ENCODE peak calls at places on chromosomes 13 and 19, in seven cellular contexts. One of them, this sample, is unnamed.

GRCh38 chr19:3459965-3460582 is 20.3 kb downstream of the SMIM24 start:
- DNase-seq in cardiac muscle cell: no peak
- DNase-seq in GM13976: no peak
- DNase-seq in nephron progenitor cell: no peak
- DNase-seq in stomach: no peak
- DNase-seq in heart right ventricle: no peak
- DNase-seq in osteocyte: no peak
- DNase-seq in this sample: no peak

GRCh38 chr13:100506600-100507422 is 81.8 kb downstream of the GGACT start:
- DNase-seq in nephron progenitor cell: no peak
- DNase-seq in stomach: no peak
- DNase-seq in GM13976: no peak
- DNase-seq in heart right ventricle: no peak
- DNase-seq in osteocyte: no peak
- DNase-seq in cardiac muscle cell: no peak
- DNase-seq in this sample: no peak

GRCh38 chr19:48830088-48830487 is 6.2 kb downstream of the HSD17B14 start:
- DNase-seq in nephron progenitor cell: no peak
- DNase-seq in heart right ventricle: no peak
- DNase-seq in GM13976: no peak
- DNase-seq in stomach: no peak
- DNase-seq in osteocyte: no peak
- DNase-seq in cardiac muscle cell: no peak
- DNase-seq in this sample: no peak

GRCh38 chr13:29361716-29362115 is 233.8 kb downstream of the SLC7A1 start:
- DNase-seq in GM13976: no peak
- DNase-seq in nephron progenitor cell: no peak
- DNase-seq in cardiac muscle cell: no peak
- DNase-seq in stomach: no peak
- DNase-seq in heart right ventricle: no peak
- DNase-seq in osteocyte: no peak
- DNase-seq in this sample: no peak

GRCh38 chr13:45055198-45055901 is 65.0 kb upstream of the GTF2F2 start:
- DNase-seq in cardiac muscle cell: peak
- DNase-seq in stomach: no peak
- DNase-seq in GM13976: peak
- DNase-seq in osteocyte: no peak
- DNase-seq in heart right ventricle: no peak
- DNase-seq in nephron progenitor cell: no peak
- DNase-seq in this sample: no peak

GRCh38 chr13:111153977-111154332 is 38.8 kb downstream of the ARHGEF7 start:
- DNase-seq in stomach: no peak
- DNase-seq in nephron progenitor cell: peak
- DNase-seq in GM13976: no peak
- DNase-seq in heart right ventricle: peak
- DNase-seq in osteocyte: no peak
- DNase-seq in cardiac muscle cell: no peak
- DNase-seq in this sample: no peak

GRCh38 chr13:112973577-112973951 is 4.5 kb downstream of the MCF2L start:
- DNase-seq in osteocyte: no peak
- DNase-seq in GM13976: no peak
- DNase-seq in nephron progenitor cell: no peak
- DNase-seq in stomach: no peak
- DNase-seq in cardiac muscle cell: no peak
- DNase-seq in heart right ventricle: no peak
- DNase-seq in this sample: no peak

GRCh38 chr19:3073159-3073563 is 10.9 kb upstream of the TLE5 start:
- DNase-seq in GM13976: no peak
- DNase-seq in cardiac muscle cell: peak
- DNase-seq in osteocyte: no peak
- DNase-seq in stomach: no peak
- DNase-seq in nephron progenitor cell: no peak
- DNase-seq in heart right ventricle: no peak
- DNase-seq in this sample: no peak

GRCh38 chr19:49421039-49421877 is 2.0 kb downstream of the PTH2 start:
- DNase-seq in cardiac muscle cell: peak
- DNase-seq in stomach: peak
- DNase-seq in osteocyte: peak
- DNase-seq in heart right ventricle: peak
- DNase-seq in nephron progenitor cell: peak
- DNase-seq in GM13976: peak
- DNase-seq in this sample: peak

GRCh38 chr13:71242191-71242590 is 624.8 kb downstream of the DACH1 start:
- DNase-seq in heart right ventricle: no peak
- DNase-seq in stomach: no peak
- DNase-seq in nephron progenitor cell: no peak
- DNase-seq in GM13976: no peak
- DNase-seq in cardiac muscle cell: peak
- DNase-seq in osteocyte: no peak
- DNase-seq in this sample: no peak

GRCh38 chr13:50227356-50227755 is 212.1 kb downstream of the KCNRG start:
- DNase-seq in GM13976: no peak
- DNase-seq in osteocyte: no peak
- DNase-seq in heart right ventricle: no peak
- DNase-seq in cardiac muscle cell: no peak
- DNase-seq in nephron progenitor cell: no peak
- DNase-seq in stomach: no peak
- DNase-seq in this sample: no peak

GRCh38 chr19:28519950-28520861 is 692.7 kb downstream of the UQCRFS1 start:
- DNase-seq in stomach: no peak
- DNase-seq in osteocyte: peak
- DNase-seq in nephron progenitor cell: peak
- DNase-seq in heart right ventricle: no peak
- DNase-seq in GM13976: no peak
- DNase-seq in cardiac muscle cell: no peak
- DNase-seq in this sample: no peak

GRCh38 chr13:71621152-71622124 is 245.6 kb downstream of the DACH1 start:
- DNase-seq in heart right ventricle: no peak
- DNase-seq in cardiac muscle cell: peak
- DNase-seq in nephron progenitor cell: no peak
- DNase-seq in osteocyte: no peak
- DNase-seq in GM13976: no peak
- DNase-seq in stomach: no peak
- DNase-seq in this sample: no peak

GRCh38 chr13:33441015-33441414 is 155.5 kb upstream of the STARD13 start:
- DNase-seq in cardiac muscle cell: peak
- DNase-seq in heart right ventricle: no peak
- DNase-seq in nephron progenitor cell: no peak
- DNase-seq in GM13976: no peak
- DNase-seq in osteocyte: no peak
- DNase-seq in stomach: peak
- DNase-seq in this sample: peak

GRCh38 chr13:87656311-87656710 is 14.9 kb upstream of the SLITRK5 start:
- DNase-seq in cardiac muscle cell: no peak
- DNase-seq in heart right ventricle: no peak
- DNase-seq in stomach: no peak
- DNase-seq in GM13976: no peak
- DNase-seq in nephron progenitor cell: no peak
- DNase-seq in osteocyte: no peak
- DNase-seq in this sample: no peak

GRCh38 chr13:43074824-43075510 is 51.6 kb downstream of the DNAJC15 start:
- DNase-seq in osteocyte: no peak
- DNase-seq in cardiac muscle cell: no peak
- DNase-seq in stomach: no peak
- DNase-seq in heart right ventricle: no peak
- DNase-seq in nephron progenitor cell: no peak
- DNase-seq in GM13976: no peak
- DNase-seq in this sample: no peak

GRCh38 chr13:109804654-109805053 is 18.3 kb upstream of the IRS2 start:
- DNase-seq in cardiac muscle cell: no peak
- DNase-seq in GM13976: no peak
- DNase-seq in stomach: no peak
- DNase-seq in osteocyte: no peak
- DNase-seq in heart right ventricle: no peak
- DNase-seq in nephron progenitor cell: peak
- DNase-seq in this sample: no peak

GRCh38 chr19:16628984-16629691 is 1.1 kb upstream of the MED26 start:
- DNase-seq in nephron progenitor cell: peak
- DNase-seq in GM13976: no peak
- DNase-seq in heart right ventricle: no peak
- DNase-seq in cardiac muscle cell: peak
- DNase-seq in osteocyte: no peak
- DNase-seq in stomach: peak
- DNase-seq in this sample: no peak

GRCh38 chr13:99484405-99484981 is 16.8 kb upstream of the TM9SF2 start:
- DNase-seq in stomach: no peak
- DNase-seq in nephron progenitor cell: no peak
- DNase-seq in heart right ventricle: no peak
- DNase-seq in osteocyte: no peak
- DNase-seq in cardiac muscle cell: peak
- DNase-seq in GM13976: no peak
- DNase-seq in this sample: no peak

GRCh38 chr19:50500753-50501151 is 10.2 kb downstream of the JOSD2 start:
- DNase-seq in osteocyte: no peak
- DNase-seq in GM13976: no peak
- DNase-seq in heart right ventricle: peak
- DNase-seq in stomach: no peak
- DNase-seq in nephron progenitor cell: no peak
- DNase-seq in cardiac muscle cell: no peak
- DNase-seq in this sample: no peak

GRCh38 chr13:36891752-36892151 is 28.3 kb downstream of the SMAD9 start:
- DNase-seq in heart right ventricle: no peak
- DNase-seq in stomach: no peak
- DNase-seq in GM13976: no peak
- DNase-seq in cardiac muscle cell: no peak
- DNase-seq in osteocyte: no peak
- DNase-seq in nephron progenitor cell: no peak
- DNase-seq in this sample: no peak

GRCh38 chr19:53466726-53467125 is 807 bp upstream of the ZNF813 start:
- DNase-seq in stomach: no peak
- DNase-seq in nephron progenitor cell: no peak
- DNase-seq in heart right ventricle: no peak
- DNase-seq in osteocyte: no peak
- DNase-seq in GM13976: no peak
- DNase-seq in cardiac muscle cell: no peak
- DNase-seq in this sample: no peak

GRCh38 chr13:76822691-76823267 is 63.4 kb downstream of the KCTD12 start:
- DNase-seq in cardiac muscle cell: peak
- DNase-seq in osteocyte: no peak
- DNase-seq in heart right ventricle: no peak
- DNase-seq in stomach: no peak
- DNase-seq in GM13976: peak
- DNase-seq in nephron progenitor cell: no peak
- DNase-seq in this sample: no peak
- TF ChIP-seq CTCF in cardiac muscle cell: peak
- TF ChIP-seq CTCF in osteocyte: no peak
- TF ChIP-seq CTCF in heart right ventricle: peak
- TF ChIP-seq CTCF in stomach: no peak
- TF ChIP-seq CTCF in GM13976: no peak
- TF ChIP-seq CTCF in nephron progenitor cell: no peak
- TF ChIP-seq CTCF in this sample: no peak

GRCh38 chr13:91185294-91185863 is 162.1 kb upstream of the MIR17HG start:
- DNase-seq in nephron progenitor cell: no peak
- DNase-seq in cardiac muscle cell: peak
- DNase-seq in GM13976: no peak
- DNase-seq in osteocyte: no peak
- DNase-seq in heart right ventricle: no peak
- DNase-seq in stomach: no peak
- DNase-seq in this sample: no peak
- TF ChIP-seq CTCF in nephron progenitor cell: peak
- TF ChIP-seq CTCF in cardiac muscle cell: peak
- TF ChIP-seq CTCF in GM13976: no peak
- TF ChIP-seq CTCF in osteocyte: peak
- TF ChIP-seq CTCF in heart right ventricle: peak
- TF ChIP-seq CTCF in stomach: no peak
- TF ChIP-seq CTCF in this sample: no peak

GRCh38 chr19:18322759-18323460 is at the start of gene LSM4:
- DNase-seq in stomach: peak
- DNase-seq in GM13976: peak
- DNase-seq in heart right ventricle: peak
- DNase-seq in cardiac muscle cell: peak
- DNase-seq in nephron progenitor cell: peak
- DNase-seq in osteocyte: peak
- DNase-seq in this sample: peak
- TF ChIP-seq CTCF in stomach: no peak
- TF ChIP-seq CTCF in GM13976: peak
- TF ChIP-seq CTCF in heart right ventricle: no peak
- TF ChIP-seq CTCF in cardiac muscle cell: no peak
- TF ChIP-seq CTCF in nephron progenitor cell: no peak
- TF ChIP-seq CTCF in osteocyte: no peak
- TF ChIP-seq CTCF in this sample: no peak

DNA sequence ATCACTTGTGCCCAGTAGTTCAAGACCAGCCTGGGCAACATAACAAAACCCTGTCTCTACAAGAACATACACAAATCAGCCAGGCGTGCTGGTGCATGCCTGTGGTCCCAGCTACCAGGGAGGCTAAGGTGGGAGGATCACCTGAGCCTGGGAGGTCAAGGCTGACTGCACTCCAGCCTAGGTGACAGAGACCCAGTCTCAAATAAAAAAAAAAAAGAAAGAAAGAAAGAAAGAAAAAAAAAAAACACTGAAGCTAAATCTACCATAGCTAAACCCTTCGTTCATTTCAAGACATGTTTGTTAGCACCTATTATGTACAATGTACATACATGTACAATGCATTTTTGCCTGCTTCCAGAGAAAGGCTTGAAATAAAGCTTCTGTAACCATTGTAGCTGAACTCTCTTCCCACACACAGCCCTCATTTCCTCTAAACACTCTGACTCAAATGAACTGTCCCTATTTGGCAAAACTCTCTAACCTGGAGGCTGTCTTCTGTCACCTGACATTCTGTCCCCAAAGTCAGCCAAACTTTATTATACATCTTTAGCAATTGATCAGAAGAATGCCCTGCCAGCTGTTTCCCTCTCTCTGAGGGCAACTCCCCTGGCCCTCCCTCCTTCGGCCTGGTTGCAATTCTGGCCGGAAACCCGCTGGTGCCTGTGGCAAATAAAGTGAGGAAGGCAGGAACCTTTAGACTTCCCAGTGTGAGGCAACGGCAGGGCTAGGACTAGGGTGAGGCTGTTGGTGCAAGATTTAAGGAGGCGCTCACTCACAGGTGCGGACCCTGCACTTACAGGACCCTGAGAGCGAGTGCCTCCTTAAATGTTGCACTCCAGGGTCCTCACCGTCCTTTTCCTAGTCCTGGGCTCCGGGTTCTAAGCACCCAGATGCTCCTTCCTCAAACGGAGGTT is 1.8 kb downstream of the ETHE1 start:
- DNase-seq in nephron progenitor cell: peak
- DNase-seq in heart right ventricle: peak
- DNase-seq in osteocyte: no peak
- DNase-seq in GM13976: peak
- DNase-seq in cardiac muscle cell: peak
- DNase-seq in stomach: peak
- DNase-seq in this sample: peak
- TF ChIP-seq CTCF in nephron progenitor cell: no peak
- TF ChIP-seq CTCF in heart right ventricle: no peak
- TF ChIP-seq CTCF in osteocyte: no peak
- TF ChIP-seq CTCF in GM13976: no peak
- TF ChIP-seq CTCF in cardiac muscle cell: no peak
- TF ChIP-seq CTCF in stomach: no peak
- TF ChIP-seq CTCF in this sample: no peak